ENCODE peak calls at places on chromosomes 6 and 20, in five cellular contexts. X, E, J, T and Q are unnamed samples. For H3K36me3, the result is how much of the 10 kb centered on the place peaks cover.

GRCh38 chr6:18219611-18220010 is 44.7 kb downstream of the DEK start:
- DNase-seq in X (peak), E (no peak), J (no peak), T (peak), Q (no peak)

GRCh38 chr20:48582361-48582991 is 245.3 kb downstream of the PREX1 start:
- DNase-seq in X (no peak), E (peak), J (no peak), T (no peak), Q (no peak)

GRCh38 chr6:90106449-90106848 is 190.2 kb downstream of the BACH2 start:
- DNase-seq in X (no peak), E (no peak), J (no peak), T (no peak), Q (no peak)

GRCh38 chr6:12813321-12813720 is 96.8 kb downstream of the PHACTR1 start:
- DNase-seq in X (no peak), E (no peak), J (no peak), T (peak), Q (no peak)

GRCh38 chr6:20409427-20409971 is 7.8 kb downstream of the E2F3 start:
- DNase-seq in X (peak), E (no peak), J (peak), T (no peak), Q (no peak)

GRCh38 chr20:61719691-61720347 is 345.9 kb downstream of the TAF4 start:
- DNase-seq in X (no peak), E (no peak), J (peak), T (no peak), Q (peak)

GRCh38 chr6:111057074-111057752 is 30.1 kb upstream of the SLC16A10 start:
- DNase-seq in X (peak), E (no peak), J (peak), T (peak), Q (peak)

GRCh38 chr6:39849764-39850163 is 57.6 kb downstream of the DAAM2 start:
- DNase-seq in X (no peak), E (no peak), J (no peak), T (no peak), Q (no peak)

GRCh38 chr6:80435457-80435856 is 329.0 kb downstream of the BCKDHB start:
- DNase-seq in X (no peak), E (no peak), J (no peak), T (no peak), Q (no peak)

GRCh38 chr6:105324386-105325000 is 78.4 kb downstream of the PREP start:
- DNase-seq in X (no peak), E (no peak), J (no peak), T (peak), Q (no peak)

GRCh38 chr6:127857051-127857637 is 43.7 kb downstream of the THEMIS start:
- DNase-seq in X (no peak), E (no peak), J (no peak), T (no peak), Q (no peak)

GRCh38 chr6:42821341-42821668 is 39.5 kb downstream of the BICRAL start:
- DNase-seq in X (no peak), E (no peak), J (no peak), T (no peak), Q (no peak)

GRCh38 chr20:37986063-37986858 is 47.0 kb downstream of the TTI1 start:
- DNase-seq in X (no peak), E (no peak), J (no peak), T (no peak), Q (no peak)
- H3K36me3 ChIP-seq in X (under half), E (under half), J (under half), T (under half), Q (half or more)

GRCh38 chr20:13250242-13250641 is 29.2 kb downstream of the ISM1 start:
- DNase-seq in X (no peak), E (no peak), J (no peak), T (no peak), Q (no peak)
- H3K27ac ChIP-seq in X (no peak), E (peak), J (no peak), T (no peak), Q (no peak)

GRCh38 chr20:47289989-47290388 is 66.5 kb downstream of the ZMYND8 start:
- DNase-seq in X (no peak), E (no peak), J (no peak), T (no peak), Q (no peak)
- H3K4me3 ChIP-seq in X (no peak), E (no peak), J (no peak), T (no peak), Q (no peak)

DNA sequence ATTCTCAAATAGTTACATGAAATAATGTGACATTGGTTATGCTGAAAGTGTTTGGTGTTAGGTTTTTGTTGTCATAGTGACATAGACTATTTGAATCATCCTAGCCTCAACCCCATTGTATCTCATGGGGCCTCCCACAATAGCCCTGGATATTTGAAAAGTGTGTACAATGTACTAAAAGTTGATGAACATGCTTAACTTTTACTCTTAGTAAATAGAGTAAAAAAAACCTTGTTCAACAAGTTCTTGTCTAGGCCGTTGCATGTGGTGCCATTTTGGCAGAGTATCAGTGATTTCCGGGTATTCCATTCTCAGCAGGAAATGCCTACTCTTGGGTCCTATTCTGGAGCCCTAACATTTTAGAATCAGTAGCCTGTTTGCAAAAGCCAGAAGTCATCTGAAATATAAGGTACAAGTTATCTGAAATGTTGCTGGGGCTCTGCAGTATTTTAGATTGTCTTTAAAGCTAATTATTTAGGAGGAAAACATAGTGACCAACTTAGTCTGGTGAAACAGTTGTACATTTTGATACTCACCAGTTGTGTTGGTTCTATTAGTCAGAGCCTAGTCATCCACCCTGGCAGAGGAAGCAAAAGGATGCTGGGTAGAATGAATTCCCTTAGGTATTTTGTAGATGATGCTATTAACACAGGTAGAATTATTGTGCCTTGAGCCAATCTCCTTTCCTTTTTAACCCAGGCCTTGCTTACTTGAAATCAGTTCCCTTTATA is 82.8 kb downstream of the RTN4IP1 start:
- DNase-seq in X (no peak), E (no peak), J (no peak), T (peak), Q (no peak)
- H3K36me3 ChIP-seq in X (under half), E (under half), J (under half), T (under half), Q (under half)

DNA sequence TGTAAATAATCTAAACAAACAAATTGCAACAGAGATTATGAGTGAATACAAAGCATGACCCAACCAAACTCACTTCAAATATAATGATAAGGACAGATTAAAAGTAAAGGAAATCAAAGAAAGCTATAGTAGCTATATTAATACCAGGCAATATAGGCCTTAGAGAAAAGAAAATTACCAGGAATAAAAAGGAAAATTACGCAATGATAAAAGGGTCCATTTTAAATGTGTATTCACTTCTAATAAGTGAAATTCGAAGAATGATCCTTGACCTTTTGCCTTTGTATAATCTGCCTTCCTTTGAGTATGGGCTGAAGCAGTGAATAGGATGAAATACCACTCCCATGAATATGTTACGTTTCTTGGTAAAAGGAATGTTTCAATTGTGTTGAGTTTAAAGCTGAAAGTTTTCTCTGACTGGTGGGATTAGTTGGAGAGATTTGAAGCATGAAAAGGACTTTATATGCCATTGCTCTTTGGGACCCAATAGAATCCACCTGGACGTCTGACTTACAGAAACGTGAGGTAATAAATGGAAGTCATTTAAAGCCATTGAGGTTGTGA is 91.9 kb upstream of the HMGCLL1 start:
- DNase-seq in X (no peak), E (no peak), J (no peak), T (no peak), Q (no peak)
- H3K27ac ChIP-seq in X (no peak), E (no peak), J (no peak), T (no peak), Q (no peak)

GRCh38 chr20:35871311-35871771 is 83.0 kb downstream of the SCAND1 start:
- DNase-seq in X (peak), E (no peak), J (peak), T (peak), Q (no peak)

GRCh38 chr20:35866446-35867202 is 87.7 kb downstream of the SCAND1 start:
- DNase-seq in X (no peak), E (no peak), J (no peak), T (peak), Q (no peak)

GRCh38 chr20:35870541-35871307 is 83.6 kb downstream of the SCAND1 start:
- DNase-seq in X (no peak), E (no peak), J (no peak), T (peak), Q (no peak)
- H3K4me3 ChIP-seq in X (peak), E (no peak), J (no peak), T (peak), Q (no peak)

GRCh38 chr6:62265906-62266305 is 20.1 kb downstream of the KHDRBS2 start:
- DNase-seq in X (no peak), E (no peak), J (no peak), T (no peak), Q (no peak)
- H3K36me3 ChIP-seq in X (under half), E (under half), J (under half), T (under half), Q (under half)

GRCh38 chr6:147287869-147288271 is 83.7 kb downstream of the STXBP5 start:
- DNase-seq in X (peak), E (no peak), J (no peak), T (peak), Q (no peak)
- H3K27ac ChIP-seq in X (peak), E (peak), J (no peak), T (peak), Q (no peak)

DNA sequence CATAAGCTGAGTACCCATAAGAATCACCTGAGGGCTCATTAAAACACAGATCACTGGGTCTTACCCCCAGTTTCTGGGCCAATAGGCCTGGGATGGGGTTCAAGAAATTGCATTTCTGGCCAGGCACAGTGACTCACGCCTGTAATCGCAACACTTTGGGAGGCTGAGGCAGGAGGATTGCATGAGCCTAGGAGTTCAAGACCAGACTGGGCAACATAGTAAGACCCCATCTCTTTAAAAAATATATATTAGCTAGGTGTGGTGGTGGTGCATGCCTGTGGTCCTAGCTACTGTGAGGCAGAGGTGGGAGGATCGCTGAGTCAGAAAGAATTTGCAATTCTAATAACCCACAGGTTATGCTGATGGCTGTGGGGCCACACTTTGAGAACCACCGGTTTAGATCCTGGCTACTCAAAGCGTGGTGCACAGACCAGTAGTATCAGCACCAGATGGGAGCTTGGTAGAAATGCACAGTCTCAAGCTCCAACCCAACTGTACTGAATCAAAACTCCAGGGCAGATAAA is 2.0 kb downstream of the CCM2L start:
- DNase-seq in X (no peak), E (no peak), J (no peak), T (no peak), Q (no peak)
- H3K4me3 ChIP-seq in X (no peak), E (no peak), J (no peak), T (no peak), Q (no peak)